ENCODE peak calls at places on chromosomes 6 and 20, in five cellular contexts. N is HCT116, X is SK-N-SH, U is GM12878, D is K562. E is an unnamed sample.

GRCh38 chr6:77456531-77457248 is 6.6 kb downstream of the HTR1B start:
- DNase-seq in N (peak; percentile 65), X (no peak), U (no peak), D (no peak), E (peak; percentile 12)

GRCh38 chr6:27157461-27158315 is 89.8 kb upstream of the PRSS16 start:
- DNase-seq in N (peak; percentile 65), X (no peak), U (peak; percentile 66), D (peak; percentile 74), E (peak; percentile 47)

GRCh38 chr6:15440040-15440439 is 194.2 kb downstream of the JARID2 start:
- DNase-seq in N (no peak), X (no peak), U (no peak), D (peak; percentile 21), E (no peak)

GRCh38 chr6:88359530-88360202 is 193.5 kb upstream of the CNR1 start:
- DNase-seq in N (no peak), X (no peak), U (no peak), D (no peak), E (no peak)

GRCh38 chr6:35218021-35218420 is 4.3 kb downstream of the SCUBE3 start:
- DNase-seq in N (no peak), X (no peak), U (no peak), D (no peak), E (no peak)

GRCh38 chr6:25866011-25866410 is 8.0 kb downstream of the SLC17A3 start:
- DNase-seq in N (no peak), X (no peak), U (no peak), D (peak; percentile 14), E (no peak)

GRCh38 chr20:52340036-52340634 is 148.6 kb upstream of the ZFP64 start:
- DNase-seq in N (no peak), X (no peak), U (no peak), D (peak; percentile 19), E (peak; percentile 54)

GRCh38 chr6:26588965-26589364 is 7.8 kb upstream of the ABT1 start:
- DNase-seq in N (no peak), X (no peak), U (no peak), D (no peak), E (no peak)

GRCh38 chr6:3390698-3391097 is 66.2 kb downstream of the SLC22A23 start:
- DNase-seq in N (peak; percentile 80), X (no peak), U (no peak), D (peak; percentile 60), E (no peak)

GRCh38 chr20:47115694-47116093 is 221.1 kb downstream of the EYA2 start:
- DNase-seq in N (no peak), X (no peak), U (no peak), D (no peak), E (no peak)

GRCh38 chr6:27867051-27867940 is 44.9 kb downstream of the OR2B2 start:
- DNase-seq in N (no peak), X (peak; percentile 80), U (peak; percentile 73), D (peak; percentile 73), E (peak; percentile 58)

GRCh38 chr6:39086294-39086693 is 28.7 kb downstream of the SAYSD1 start:
- DNase-seq in N (no peak), X (no peak), U (peak; percentile 26), D (no peak), E (no peak)

GRCh38 chr20:57611605-57612311 is 8.5 kb downstream of the ZBP1 start:
- DNase-seq in N (no peak), X (no peak), U (no peak), D (no peak), E (no peak)

GRCh38 chr6:33863723-33864440 is 60.1 kb upstream of the MLN start:
- DNase-seq in N (no peak), X (no peak), U (no peak), D (no peak), E (no peak)

GRCh38 chr6:32627831-32628230 is 9.4 kb upstream of the HLA-DQA1 start:
- DNase-seq in N (no peak), X (no peak), U (peak; percentile 55), D (no peak), E (no peak)

GRCh38 chr6:118867181-118867580 is 26.8 kb upstream of the ASF1A start:
- DNase-seq in N (no peak), X (no peak), U (no peak), D (no peak), E (no peak)

GRCh38 chr20:62322428-62323073 is 19.8 kb downstream of the ADRM1 start:
- DNase-seq in N (no peak), X (no peak), U (no peak), D (no peak), E (no peak)

GRCh38 chr6:15062311-15063252 is 183.3 kb upstream of the JARID2 start:
- DNase-seq in N (no peak), X (no peak), U (no peak), D (peak; percentile 85), E (no peak)

GRCh38 chr6:3205913-3206312 is 21.5 kb downstream of the TUBB2B start:
- DNase-seq in N (no peak), X (no peak), U (no peak), D (no peak), E (no peak)

GRCh38 chr6:29507319-29507718 is 19.6 kb upstream of the MAS1L start:
- DNase-seq in N (no peak), X (no peak), U (no peak), D (no peak), E (no peak)

GRCh38 chr6:142613981-142614380 is 312.2 kb downstream of the ADGRG6 start:
- DNase-seq in N (no peak), X (no peak), U (no peak), D (no peak), E (no peak)

GRCh38 chr20:48631114-48632016 is 196.4 kb downstream of the PREX1 start:
- DNase-seq in N (no peak), X (peak; percentile 65), U (no peak), D (no peak), E (no peak)

DNA sequence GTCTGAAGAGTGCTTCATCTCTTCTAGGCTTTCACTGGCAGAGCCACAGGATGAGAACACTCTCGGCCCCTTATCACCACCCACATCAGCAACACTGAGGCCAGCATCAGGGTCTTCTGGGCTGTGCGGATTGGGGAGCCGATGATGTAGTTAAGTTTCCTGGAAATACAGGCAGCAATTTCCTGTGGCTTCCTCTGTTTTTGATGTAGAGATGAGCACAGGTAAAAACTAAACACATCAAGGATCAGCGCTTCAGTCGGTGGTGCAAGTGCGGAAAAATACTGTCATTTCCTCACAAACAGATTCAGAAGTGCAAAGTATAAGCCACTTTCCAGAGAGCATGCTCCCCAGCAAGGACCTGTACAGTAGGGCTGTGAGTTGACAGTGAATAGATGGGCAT is 62.6 kb downstream of the BACH2 start:
- DNase-seq in N (no peak), X (no peak), U (no peak), D (no peak), E (no peak)
- TF ChIP-seq ZBTB33 in N (no peak), X (no peak), U (no peak), D (no peak), E (no peak)

GRCh38 chr6:169428532-169428931 is 174.9 kb upstream of the THBS2 start:
- DNase-seq in N (no peak), X (no peak), U (no peak), D (no peak), E (no peak)
- TF ChIP-seq ZBTB33 in N (no peak), X (no peak), U (no peak), D (no peak), E (no peak)

GRCh38 chr20:31542201-31542842 is 28.1 kb downstream of the HM13 start:
- DNase-seq in N (no peak), X (no peak), U (no peak), D (no peak), E (no peak)
- TF ChIP-seq ZBTB33 in N (no peak), X (no peak), U (no peak), D (no peak), E (no peak)

DNA sequence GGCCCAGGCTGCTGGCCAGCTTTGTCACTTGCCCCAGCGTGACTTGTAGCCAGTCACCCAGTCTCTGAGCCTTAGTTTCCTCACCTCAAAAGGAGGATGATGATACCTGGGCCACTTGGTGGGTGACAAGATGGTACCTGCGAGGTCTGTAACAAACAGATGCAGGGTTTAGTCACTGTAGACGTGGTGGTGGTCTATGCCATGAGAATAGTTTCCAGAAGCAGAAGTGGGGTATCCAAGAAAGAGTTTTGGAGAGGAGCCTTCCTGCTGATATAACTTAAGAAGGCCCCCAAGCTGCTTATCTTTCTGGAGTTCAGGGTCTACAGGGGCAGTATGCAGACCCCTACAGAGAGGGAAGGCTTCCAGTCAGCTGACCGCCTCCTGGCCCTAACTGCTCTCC is 3.1 kb upstream of the FOXF2 start:
- DNase-seq in N (no peak), X (no peak), U (no peak), D (no peak), E (no peak)
- TF ChIP-seq ZBTB33 in N (no peak), X (no peak), U (no peak), D (no peak), E (no peak)

DNA sequence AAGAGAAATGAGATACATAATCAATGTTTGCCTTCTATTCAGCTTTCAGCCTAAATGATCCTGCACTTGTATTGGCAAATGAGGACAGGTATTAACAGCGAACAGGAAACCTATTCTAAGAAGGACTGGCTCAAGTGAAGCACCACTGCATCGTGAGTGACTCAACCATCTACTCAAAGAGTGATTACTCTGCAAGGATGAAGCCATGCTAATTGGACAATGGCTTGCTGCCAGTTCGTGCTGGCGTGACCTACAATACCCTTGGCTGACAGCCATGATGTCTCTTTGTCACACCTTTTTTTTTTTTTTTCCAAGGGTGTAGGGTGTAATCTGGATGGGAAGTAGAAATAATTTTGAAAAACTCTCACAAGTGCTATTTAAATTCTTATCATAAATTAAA is 104.9 kb downstream of the GJA10 start:
- DNase-seq in N (peak; percentile 54), X (no peak), U (no peak), D (peak; percentile 59), E (no peak)
- TF ChIP-seq ZBTB33 in N (no peak), X (no peak), U (no peak), D (no peak), E (no peak)

GRCh38 chr6:18154507-18155272 is at the start of gene TPMT:
- DNase-seq in N (no peak), X (no peak), U (no peak), D (no peak), E (no peak)

GRCh38 chr6:18151801-18152200 is 3.1 kb downstream of the TPMT start:
- DNase-seq in N (no peak), X (no peak), U (no peak), D (no peak), E (no peak)

GRCh38 chr6:18155273-18155863 is at the start of gene KDM1B:
- DNase-seq in N (peak; percentile 94), X (peak; percentile 100), U (peak; percentile 86), D (peak; percentile 100), E (peak; percentile 96)

GRCh38 chr6:18153311-18153703 is 1.6 kb downstream of the TPMT start:
- DNase-seq in N (no peak), X (no peak), U (no peak), D (no peak), E (no peak)

GRCh38 chr6:18155864-18156396 is 708 bp downstream of the KDM1B start:
- DNase-seq in N (peak; percentile 80), X (peak; percentile 57), U (peak; percentile 55), D (peak; percentile 70), E (peak; percentile 85)
- TF ChIP-seq ZBTB33 in N (no peak), X (no peak), U (no peak), D (no peak), E (no peak)

GRCh38 chr6:80094017-80094416 is 12.5 kb upstream of the BCKDHB start:
- DNase-seq in N (peak; percentile 6), X (peak; percentile 52), U (no peak), D (peak; percentile 38), E (no peak)
- TF ChIP-seq ZBTB33 in N (no peak), X (no peak), U (no peak), D (no peak), E (no peak)